ENCODE peak calls at places on chromosomes 13 and 19, in nine cellular contexts. G is tibial nerve, I is transverse colon, W is sigmoid colon, K is psoas muscle, S is HFF-Myc, T is BJ, P is endodermal cell, J is fibroblast of the aortic adventitia. D is an unnamed sample.
A peak's percentile ranks its signal among the peaks of the same experiment; 100 is the strongest.

GRCh38 chr13:77105051-77105450 is 78.1 kb upstream of the FBXL3 start:
- DNase-seq in J (no peak), I (no peak), S (no peak), T (no peak), P (no peak), W (no peak), K (no peak), G (no peak), D (no peak)

GRCh38 chr13:51967482-51968446 is 43.5 kb downstream of the ATP7B start:
- DNase-seq in T (no peak), J (no peak), K (no peak), I (no peak), S (no peak), G (no peak), W (no peak), P (no peak), D (no peak)

GRCh38 chr13:106619688-106620555 is 52.0 kb upstream of the ARGLU1 start:
- DNase-seq in S (peak; percentile 21), J (peak; percentile 72), G (no peak), T (no peak), P (peak; percentile 73), W (no peak), I (peak; percentile 26), K (no peak), D (peak; percentile 28)

GRCh38 chr19:53102186-53102585 is 1.0 kb downstream of the ZNF160 start:
- DNase-seq in J (peak; percentile 3), I (no peak), K (no peak), G (no peak), P (peak; percentile 55), T (no peak), S (no peak), W (no peak), D (no peak)

GRCh38 chr13:110391273-110391672 is 84.2 kb downstream of the COL4A2 start:
- DNase-seq in P (no peak), J (peak; percentile 47), W (no peak), G (no peak), I (no peak), S (no peak), K (no peak), T (no peak), D (no peak)

GRCh38 chr13:28412981-28413380 is 81.9 kb downstream of the FLT1 start:
- DNase-seq in J (no peak), T (no peak), I (no peak), K (peak; percentile 46), P (no peak), G (no peak), W (no peak), S (no peak), D (no peak)

GRCh38 chr13:104140557-104140956 is 1074.3 kb upstream of the SLC10A2 start:
- DNase-seq in J (no peak), G (no peak), P (no peak), S (no peak), K (no peak), T (no peak), I (no peak), W (no peak), D (no peak)

GRCh38 chr19:31519216-31519615 is 170.0 kb upstream of the TSHZ3 start:
- DNase-seq in K (no peak), J (no peak), S (no peak), T (no peak), G (no peak), W (no peak), P (no peak), I (no peak), D (no peak)

GRCh38 chr13:83221813-83222241 is 660.4 kb downstream of the SLITRK1 start:
- DNase-seq in P (no peak), S (peak; percentile 71), G (no peak), T (peak; percentile 72), K (no peak), I (no peak), W (no peak), J (peak; percentile 94), D (peak; percentile 72)

GRCh38 chr19:5057860-5058259 is 88.9 kb downstream of the KDM4B start:
- DNase-seq in G (no peak), S (no peak), J (peak; percentile 23), I (no peak), T (no peak), W (no peak), K (peak; percentile 60), P (peak; percentile 75), D (no peak)

GRCh38 chr13:22112956-22113750 is 442.3 kb downstream of the FGF9 start:
- DNase-seq in J (no peak), G (no peak), I (no peak), K (no peak), S (no peak), T (no peak), W (no peak), P (no peak), D (no peak)

GRCh38 chr19:4357921-4358326 is 14.6 kb downstream of the MPND start:
- DNase-seq in W (peak; percentile 64), S (no peak), I (no peak), K (no peak), G (no peak), J (no peak), T (no peak), P (peak; percentile 47), D (no peak)

GRCh38 chr13:44648392-44649117 is 72.4 kb upstream of the TSC22D1 start:
- DNase-seq in G (no peak), W (no peak), T (no peak), S (no peak), K (no peak), I (no peak), P (no peak), J (no peak), D (no peak)

GRCh38 chr13:75869981-75870380 is 233.9 kb downstream of the LMO7 start:
- DNase-seq in K (no peak), T (no peak), I (no peak), G (no peak), J (no peak), W (no peak), P (no peak), S (no peak), D (no peak)

GRCh38 chr19:2636142-2636896 is 66.2 kb downstream of the GNG7 start:
- DNase-seq in S (no peak), P (no peak), T (no peak), K (no peak), J (no peak), W (no peak), I (no peak), G (no peak), D (no peak)

GRCh38 chr13:89923731-89924130 is 1423.8 kb upstream of the MIR17HG start:
- DNase-seq in W (no peak), I (no peak), J (no peak), S (no peak), P (no peak), G (no peak), T (no peak), K (no peak), D (no peak)

GRCh38 chr19:7898967-7899366 is 4.7 kb upstream of the MAP2K7 start:
- DNase-seq in I (peak; percentile 6), J (no peak), G (no peak), S (no peak), T (no peak), P (no peak), K (no peak), W (no peak), D (no peak)

GRCh38 chr13:98981596-98982195 is 3.8 kb upstream of the DOCK9 start:
- DNase-seq in K (no peak), P (no peak), W (no peak), J (no peak), T (no peak), S (no peak), I (no peak), G (no peak), D (no peak)

DNA sequence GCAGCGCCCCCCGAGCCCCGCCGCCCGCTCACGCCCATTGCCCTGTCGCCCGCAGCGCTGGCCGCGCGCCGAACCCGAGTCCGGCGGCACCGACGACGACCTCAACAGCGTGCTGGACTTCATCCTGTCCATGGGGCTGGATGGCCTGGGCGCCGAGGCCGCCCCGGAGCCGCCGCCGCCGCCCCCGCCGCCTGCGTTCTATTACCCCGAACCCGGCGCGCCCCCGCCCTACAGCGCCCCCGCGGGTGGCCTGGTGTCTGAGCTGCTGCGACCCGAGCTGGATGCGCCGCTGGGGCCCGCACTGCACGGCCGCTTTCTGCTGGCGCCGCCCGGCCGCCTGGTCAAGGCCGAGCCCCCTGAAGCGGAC is 518 bp downstream of the KLF2 start:
- DNase-seq in K (no peak), G (no peak), S (no peak), J (no peak), W (peak; percentile 82), I (peak; percentile 39), P (peak; percentile 81), T (no peak), D (no peak)
- TF ChIP-seq CTCF in K (peak; percentile 10), G (no peak), S (no peak), J (no peak), W (no peak), I (peak; percentile 3), P (peak; percentile 43), T (no peak), D (no peak)

GRCh38 chr13:113205428-113205931 is 3.0 kb downstream of the PCID2 start:
- DNase-seq in J (peak; percentile 83), K (no peak), S (no peak), I (no peak), P (no peak), W (no peak), G (no peak), T (no peak), D (no peak)
- H3K4me3 ChIP-seq in J (no peak overlapping the region), K (peak overlapping the region; percentile 2), S (no peak overlapping the region), I (no peak overlapping the region), P (no peak overlapping the region), W (no peak overlapping the region), G (no peak overlapping the region), T (no peak overlapping the region), D (no peak overlapping the region)

GRCh38 chr13:56752630-56753029 is 388.1 kb upstream of the PRR20A start:
- DNase-seq in J (no peak), I (no peak), P (peak; percentile 65), K (no peak), G (no peak), W (no peak), T (no peak), S (no peak), D (no peak)

DNA sequence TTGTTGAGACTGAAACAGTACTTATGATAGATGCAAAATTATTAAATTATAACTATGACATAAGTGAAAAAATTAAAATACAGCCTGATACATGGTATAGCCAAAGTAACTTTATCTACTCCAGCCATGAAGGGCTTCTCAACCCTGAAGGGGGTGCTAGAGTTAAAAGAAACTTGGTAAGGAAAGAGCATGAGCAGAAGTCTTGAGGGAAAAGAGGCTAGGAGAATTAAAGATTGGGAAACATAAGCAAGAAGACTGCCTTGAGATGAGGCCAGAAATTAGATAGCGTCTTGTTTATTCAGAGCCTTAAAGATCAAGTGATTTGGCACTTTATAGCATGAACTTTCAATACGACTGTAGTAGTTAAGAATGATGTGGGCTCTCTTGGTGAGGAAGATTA is 385.5 kb upstream of the PRR20A start:
- DNase-seq in S (no peak), W (no peak), T (no peak), P (peak; percentile 46), J (no peak), I (no peak), K (no peak), G (no peak), D (no peak)
- TF ChIP-seq CTCF in S (no peak), W (no peak), T (no peak), P (peak; percentile 77), J (no peak), I (no peak), K (no peak), G (no peak), D (no peak)

DNA sequence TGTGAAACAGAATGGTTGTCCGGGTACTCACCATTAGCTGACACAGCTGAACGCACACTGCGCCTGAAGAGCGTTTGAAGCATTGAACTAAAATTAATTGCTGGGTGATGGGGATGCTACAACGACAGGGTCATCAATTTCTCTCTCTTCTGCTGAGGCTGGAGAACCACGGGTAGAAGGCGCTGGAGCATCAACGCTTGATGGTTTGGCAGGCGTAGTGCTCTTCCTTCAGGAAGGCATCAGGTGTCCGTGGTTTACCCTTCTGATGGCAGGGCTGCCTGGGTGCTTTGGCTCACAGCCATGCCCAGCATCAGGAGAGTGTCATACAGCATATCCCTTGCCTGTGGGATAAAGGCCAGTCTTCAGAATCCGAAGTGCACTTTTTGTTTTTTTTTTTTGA is 46.9 kb upstream of the UBE2L5 start:
- DNase-seq in J (no peak), S (no peak), G (no peak), I (no peak), K (no peak), W (no peak), T (no peak), P (no peak), D (no peak)
- H3K4me3 ChIP-seq in J (no peak overlapping the region), S (no peak overlapping the region), G (no peak overlapping the region), I (no peak overlapping the region), K (no peak overlapping the region), W (no peak overlapping the region), T (no peak overlapping the region), P (no peak overlapping the region), D (no peak overlapping the region)